ENCODE peak calls at places on chromosomes 12 and 14, in four cellular contexts. J is anterior cingulate cortex; H is activated CD4-positive, alpha-beta T cell treated with anti-CD3 and anti-CD28 coated beads, Interleukin-2, amount 10 ng/mL, durations not matched to agents 7 days and 5 days; A is GM10248. S is an unnamed sample.

GRCh38 chr12:47813491-47814196 is 6.1 kb downstream of the HDAC7 start:
- DNase-seq in H (peak; percentile 40), A (peak; percentile 71), J (no peak), S (no peak)

GRCh38 chr12:115044073-115044472 is 360.1 kb upstream of the TBX3 start:
- DNase-seq in A (no peak), J (no peak), H (no peak), S (no peak)

GRCh38 chr14:72744416-72745120 is 149.3 kb downstream of the DPF3 start:
- DNase-seq in A (no peak), H (no peak), J (no peak), S (no peak)

GRCh38 chr12:34288963-34289345 is 266.7 kb downstream of the ALG10 start:
- DNase-seq in H (no peak), J (no peak), A (no peak), S (no peak)

GRCh38 chr12:113392988-113393579 is 10.6 kb downstream of the SDS start:
- DNase-seq in J (no peak), H (no peak), A (peak; percentile 42), S (peak; percentile 50)

GRCh38 chr12:69070319-69071090 is 137.5 kb upstream of the CPM start:
- DNase-seq in H (peak; percentile 68), J (peak; percentile 51), A (peak; percentile 59), S (peak; percentile 16)

GRCh38 chr12:114269153-114269552 is 136.8 kb downstream of the TBX5 start:
- DNase-seq in H (no peak), J (no peak), A (no peak), S (no peak)

GRCh38 chr12:122527478-122527944 is 462 bp downstream of the KNTC1 start:
- DNase-seq in H (peak; percentile 61), J (peak; percentile 13), A (peak; percentile 13), S (no peak)

GRCh38 chr12:268483-268840 is 5.8 kb upstream of the SLC6A13 start:
- DNase-seq in H (no peak), J (no peak), A (no peak), S (no peak)

GRCh38 chr14:44163946-44164345 is 343.1 kb downstream of the FSCB start:
- DNase-seq in A (no peak), H (no peak), J (no peak), S (no peak)

GRCh38 chr12:55797068-55797467 is 20.5 kb downstream of the SARNP start:
- DNase-seq in J (peak; percentile 9), A (no peak), H (peak; percentile 32), S (no peak)

GRCh38 chr14:21748869-21749303 is 75.3 kb upstream of the OR4E1 start:
- DNase-seq in H (peak; percentile 67), A (peak; percentile 25), J (peak; percentile 15), S (no peak)

GRCh38 chr12:83036847-83037246 is 350.1 kb downstream of the TMTC2 start:
- DNase-seq in J (no peak), H (no peak), A (no peak), S (no peak)

GRCh38 chr14:105774001-105774400 is 247.6 kb downstream of the TMEM121 start:
- DNase-seq in A (no peak), H (no peak), J (no peak), S (no peak)

GRCh38 chr12:119328111-119328510 is 6.4 kb upstream of the CCDC60 start:
- DNase-seq in H (no peak), A (no peak), J (no peak), S (no peak)

GRCh38 chr12:43396671-43397070 is 155.3 kb downstream of the ADAMTS20 start:
- DNase-seq in A (no peak), J (no peak), H (no peak), S (no peak)

GRCh38 chr12:14537088-14537487 is 30.6 kb downstream of the PLBD1 start:
- DNase-seq in A (no peak), J (no peak), H (no peak), S (no peak)

GRCh38 chr12:19227880-19228210 is 98.3 kb downstream of the PLEKHA5 start:
- DNase-seq in H (no peak), A (no peak), J (no peak), S (no peak)

GRCh38 chr14:84029246-84029645 is 1500.7 kb upstream of the FLRT2 start:
- DNase-seq in J (no peak), A (no peak), H (no peak), S (no peak)